ENCODE peak calls at places on chromosomes 1 and 21, in six cellular contexts. V is IMR-90, I is neuronal stem cell, Q is mesenchymal stem cell, C is trophoblast cell, O is H1. Y is an unnamed sample.

GRCh38 chr1:59638172-59638800 is 176.5 kb upstream of the HOOK1 start:
- DNase-seq in V (peak; percentile 80), I (peak; percentile 9), Q (peak; percentile 61), C (peak; percentile 83), O (no peak), Y (no peak)

GRCh38 chr1:88877382-88877825 is 14.0 kb downstream of the GTF2B start:
- DNase-seq in V (peak; percentile 61), I (peak; percentile 14), Q (peak; percentile 59), C (peak; percentile 65), O (no peak), Y (no peak)

GRCh38 chr1:156407344-156407743 is 38.3 kb downstream of the RHBG start:
- DNase-seq in V (no peak), I (no peak), Q (no peak), C (no peak), O (no peak), Y (no peak)

GRCh38 chr1:202578565-202578964 is 131.7 kb downstream of the SYT2 start:
- DNase-seq in V (peak; percentile 50), I (no peak), Q (peak; percentile 54), C (no peak), O (no peak), Y (no peak)

GRCh38 chr1:15445390-15446122 is 7.3 kb downstream of the CTRC start:
- DNase-seq in V (no peak), I (no peak), Q (no peak), C (no peak), O (no peak), Y (no peak)

GRCh38 chr1:53071167-53071865 is 9.3 kb downstream of the PODN start:
- DNase-seq in V (no peak), I (no peak), Q (no peak), C (no peak), O (no peak), Y (no peak)

GRCh38 chr1:235820059-235820458 is 46.6 kb downstream of the LYST start:
- DNase-seq in V (no peak), I (no peak), Q (no peak), C (no peak), O (no peak), Y (no peak)

GRCh38 chr1:196997428-196997827 is 20.1 kb downstream of the CFHR5 start:
- DNase-seq in V (peak; percentile 56), I (no peak), Q (peak; percentile 51), C (no peak), O (no peak), Y (no peak)

GRCh38 chr1:13899856-13900255 is 199.9 kb downstream of the PRDM2 start:
- DNase-seq in V (no peak), I (no peak), Q (no peak), C (no peak), O (no peak), Y (no peak)

GRCh38 chr1:39462074-39462473 is 29.4 kb upstream of the BMP8A start:
- DNase-seq in V (peak; percentile 87), I (no peak), Q (peak; percentile 71), C (no peak), O (no peak), Y (no peak)

GRCh38 chr21:46023126-46023985 is 41.8 kb downstream of the COL6A1 start:
- DNase-seq in V (no peak), I (no peak), Q (peak; percentile 59), C (no peak), O (no peak), Y (no peak)

GRCh38 chr1:21534674-21535378 is 25.6 kb downstream of the ALPL start:
- DNase-seq in V (peak; percentile 77), I (peak; percentile 33), Q (peak; percentile 76), C (peak; percentile 68), O (no peak), Y (peak; percentile 67)

GRCh38 chr1:39925727-39926342 is 24.1 kb upstream of the MYCL start:
- DNase-seq in V (peak; percentile 35), I (no peak), Q (peak; percentile 7), C (no peak), O (no peak), Y (no peak)

GRCh38 chr1:91750398-91750996 is 135.5 kb downstream of the TGFBR3 start:
- DNase-seq in V (no peak), I (no peak), Q (peak; percentile 65), C (no peak), O (no peak), Y (no peak)

GRCh38 chr1:12572506-12572905 is 45.5 kb downstream of the DHRS3 start:
- DNase-seq in V (no peak), I (no peak), Q (no peak), C (peak; percentile 91), O (no peak), Y (no peak)

GRCh38 chr1:40919475-40920011 is 57.4 kb upstream of the CITED4 start:
- DNase-seq in V (no peak), I (no peak), Q (no peak), C (no peak), O (no peak), Y (no peak)

GRCh38 chr1:206769331-206769731 is 1.2 kb upstream of the IL19 start:
- DNase-seq in V (no peak), I (no peak), Q (no peak), C (no peak), O (no peak), Y (no peak)

GRCh38 chr1:115648717-115649691 is 7.2 kb downstream of the VANGL1 start:
- DNase-seq in V (no peak), I (no peak), Q (peak; percentile 24), C (no peak), O (no peak), Y (peak; percentile 37)

GRCh38 chr1:228902781-228903572 is 167.7 kb downstream of the RHOU start:
- DNase-seq in V (peak; percentile 99), I (no peak), Q (peak; percentile 96), C (no peak), O (peak; percentile 22), Y (no peak)

GRCh38 chr1:158035976-158036583 is 42.6 kb downstream of the KIRREL1 start:
- DNase-seq in V (peak; percentile 68), I (no peak), Q (peak; percentile 66), C (peak; percentile 68), O (no peak), Y (no peak)

GRCh38 chr1:17438176-17438976 is 1.1 kb downstream of the RCC2 start:
- DNase-seq in V (peak; percentile 36), I (peak; percentile 40), Q (peak; percentile 71), C (peak; percentile 56), O (peak; percentile 77), Y (peak; percentile 66)

GRCh38 chr1:201383647-201384405 is 6.3 kb upstream of the TNNT2 start:
- DNase-seq in V (peak; percentile 96), I (no peak), Q (peak; percentile 82), C (peak; percentile 66), O (no peak), Y (no peak)

GRCh38 chr1:147105909-147106308 is 66.4 kb downstream of the PRKAB2 start:
- DNase-seq in V (no peak), I (no peak), Q (no peak), C (peak; percentile 67), O (no peak), Y (no peak)

GRCh38 chr1:245232936-245233335 is 78.2 kb downstream of the KIF26B start:
- DNase-seq in V (no peak), I (no peak), Q (no peak), C (no peak), O (no peak), Y (no peak)

GRCh38 chr1:10074059-10074854 is 41.5 kb downstream of the UBE4B start:
- DNase-seq in V (peak; percentile 98), I (no peak), Q (peak; percentile 98), C (peak; percentile 42), O (no peak), Y (no peak)

DNA sequence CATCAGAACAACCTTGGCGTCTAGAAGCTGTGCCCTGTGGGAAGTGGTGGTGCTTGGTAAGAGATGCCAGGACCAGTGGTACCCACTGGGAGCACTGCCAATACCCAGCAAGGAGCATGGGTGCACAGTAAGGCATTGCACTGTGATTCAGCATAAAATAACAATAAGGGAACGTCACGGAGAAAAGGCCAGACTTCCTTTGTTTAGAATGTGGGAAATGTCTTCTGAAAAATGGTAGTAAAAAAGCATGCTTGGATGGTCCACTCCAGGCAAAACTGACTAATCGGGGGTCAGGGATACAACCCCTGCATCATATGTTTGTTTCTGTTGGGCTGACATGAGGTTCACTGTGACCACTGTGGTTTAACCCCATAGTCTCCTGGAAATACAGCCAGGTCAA is 14.7 kb downstream of the METTL18 start:
- DNase-seq in V (peak; percentile 70), I (no peak), Q (peak; percentile 20), C (no peak), O (no peak), Y (no peak)
- H3K4ac ChIP-seq in V (no peak overlapping the region), I (no peak overlapping the region), Q (no peak overlapping the region), C (peak overlapping the region; percentile 91), O (no peak overlapping the region), Y (no peak overlapping the region)

GRCh38 chr1:74065081-74065480 is 132.9 kb downstream of the LRRIQ3 start:
- DNase-seq in V (no peak), I (no peak), Q (no peak), C (no peak), O (no peak), Y (no peak)
- H3K14ac ChIP-seq in V (no peak overlapping the region), I (no peak overlapping the region), Q (no peak overlapping the region), C (no peak overlapping the region), O (no peak overlapping the region), Y (no peak overlapping the region)

DNA sequence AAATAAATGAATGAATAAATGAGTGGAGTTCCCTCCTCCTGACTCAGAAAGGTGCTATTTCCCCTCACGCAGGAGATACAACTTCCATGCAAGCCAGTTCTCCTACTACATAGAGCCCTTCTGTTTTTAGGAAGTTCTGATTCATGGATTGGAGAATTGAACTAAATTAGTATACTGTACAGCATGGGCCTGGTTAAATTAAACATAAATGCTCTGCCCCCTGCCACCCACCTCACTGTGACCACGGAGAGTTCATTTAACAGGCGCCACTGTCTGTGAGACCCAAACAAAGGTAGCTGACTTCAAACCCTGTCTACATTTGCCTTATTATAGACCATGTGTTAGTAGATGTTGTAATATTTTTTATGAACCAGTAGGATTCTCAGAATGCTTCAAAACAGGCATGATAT is 9.1 kb upstream of the IRF2BP2 start:
- DNase-seq in V (peak; percentile 61), I (no peak), Q (no peak), C (peak; percentile 33), O (no peak), Y (no peak)
- H3K4ac ChIP-seq in V (peak overlapping the region; percentile 96), I (no peak overlapping the region), Q (peak overlapping the region; percentile 89), C (peak overlapping the region; percentile 78), O (peak overlapping the region; percentile 24), Y (no peak overlapping the region)

GRCh38 chr1:192518700-192519099 is 56.9 kb upstream of the RGS1 start:
- DNase-seq in V (peak; percentile 33), I (no peak), Q (no peak), C (no peak), O (no peak), Y (no peak)

GRCh38 chr1:192524223-192524622 is 51.4 kb upstream of the RGS1 start:
- DNase-seq in V (peak; percentile 34), I (no peak), Q (no peak), C (no peak), O (no peak), Y (no peak)

GRCh38 chr1:192521734-192522133 is 53.8 kb upstream of the RGS1 start:
- DNase-seq in V (no peak), I (no peak), Q (no peak), C (no peak), O (no peak), Y (no peak)

GRCh38 chr1:192527950-192528349 is 47.6 kb upstream of the RGS1 start:
- DNase-seq in V (no peak), I (no peak), Q (peak; percentile 70), C (no peak), O (no peak), Y (no peak)

DNA sequence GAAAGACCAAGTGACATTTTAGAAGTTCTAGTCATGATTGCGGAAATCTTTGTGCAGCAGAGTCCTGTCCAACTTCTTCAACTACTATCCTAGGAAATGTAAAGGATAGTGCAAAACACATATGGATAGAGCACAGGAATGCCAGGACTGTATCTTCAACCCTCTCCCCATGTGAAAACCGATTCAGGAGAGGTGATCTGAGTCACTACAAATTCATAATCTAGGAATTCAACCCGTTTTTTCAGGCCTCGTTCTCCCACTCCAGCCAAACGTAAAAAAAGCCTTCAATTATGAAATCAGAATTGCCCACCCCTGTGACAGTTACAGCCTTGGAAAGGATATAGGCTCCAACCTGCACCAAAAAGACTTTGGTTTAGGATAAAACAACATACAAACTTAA is 52.9 kb upstream of the RGS1 start:
- DNase-seq in V (no peak), I (no peak), Q (no peak), C (no peak), O (no peak), Y (no peak)
- H3K14ac ChIP-seq in V (no peak overlapping the region), I (no peak overlapping the region), Q (no peak overlapping the region), C (no peak overlapping the region), O (no peak overlapping the region), Y (no peak overlapping the region)